ENCODE peak calls at places on chromosome 7, in nine cellular contexts. G is cardiac muscle cell; W is IMR-90; O is CD4-positive, alpha-beta T cell; Q is esophagus squamous epithelium; Y is CD8-positive, alpha-beta memory T cell; R is psoas muscle; I is MG63; L is neural progenitor cell. K is an unnamed sample.

GRCh38 chr7:50502001-50502684 is 52.0 kb upstream of the FIGNL1 start:
- DNase-seq in Y (no peak), O (no peak), R (peak; percentile 88), L (no peak), W (peak; percentile 87), Q (no peak), G (no peak), I (peak; percentile 86), K (no peak)

GRCh38 chr7:43850348-43851116 is 18.8 kb downstream of the MRPS24 start:
- DNase-seq in G (no peak), Q (no peak), O (no peak), W (no peak), R (no peak), I (no peak), L (no peak), Y (no peak), K (no peak)

GRCh38 chr7:117217636-117218035 is 105.2 kb downstream of the WNT2 start:
- DNase-seq in I (no peak), G (no peak), L (no peak), Q (no peak), O (no peak), R (no peak), W (peak; percentile 82), Y (no peak), K (no peak)

GRCh38 chr7:48300301-48300700 is 129.0 kb downstream of the ABCA13 start:
- DNase-seq in L (no peak), R (no peak), W (no peak), Q (no peak), I (no peak), O (no peak), G (no peak), Y (no peak), K (no peak)

GRCh38 chr7:85688712-85689111 is 501.9 kb upstream of the SEMA3D start:
- DNase-seq in W (no peak), Q (no peak), R (no peak), G (no peak), Y (no peak), O (no peak), I (no peak), L (no peak), K (no peak)

GRCh38 chr7:114459574-114459973 is 45.0 kb downstream of the FOXP2 start:
- DNase-seq in L (no peak), Y (no peak), I (no peak), W (no peak), O (no peak), G (no peak), Q (no peak), R (no peak), K (no peak)

GRCh38 chr7:44064791-44065430 is 456 bp downstream of the PGAM2 start:
- DNase-seq in L (peak; percentile 11), W (no peak), R (peak; percentile 33), I (no peak), Q (no peak), G (no peak), O (no peak), Y (no peak), K (no peak)

GRCh38 chr7:95199779-95200558 is 124.4 kb downstream of the PON1 start:
- DNase-seq in R (peak; percentile 19), G (peak; percentile 59), Q (no peak), O (no peak), Y (no peak), W (peak; percentile 33), L (peak; percentile 60), I (no peak), K (no peak)

GRCh38 chr7:78279035-78279434 is 480.5 kb downstream of the PHTF2 start:
- DNase-seq in Y (no peak), L (no peak), I (no peak), W (peak; percentile 91), R (no peak), G (no peak), O (no peak), Q (no peak), K (no peak)

GRCh38 chr7:107913846-107914245 is 22.9 kb downstream of the DLD start:
- DNase-seq in O (no peak), G (no peak), I (no peak), R (no peak), Y (no peak), L (no peak), Q (no peak), W (peak; percentile 61), K (no peak)

GRCh38 chr7:2862831-2863361 is 18.8 kb upstream of the GNA12 start:
- DNase-seq in O (no peak), Q (no peak), R (peak; percentile 23), W (peak; percentile 75), Y (peak; percentile 23), G (no peak), I (peak; percentile 65), L (no peak), K (no peak)

GRCh38 chr7:25946181-25946580 is 205.8 kb upstream of the NFE2L3 start:
- DNase-seq in Y (no peak), L (no peak), G (no peak), Q (no peak), R (no peak), W (no peak), O (no peak), I (no peak), K (no peak)

GRCh38 chr7:157588271-157588589 is 251.4 kb downstream of the DNAJB6 start:
- DNase-seq in W (no peak), Y (no peak), G (no peak), I (no peak), R (no peak), L (no peak), O (no peak), Q (no peak), K (no peak)

GRCh38 chr7:157587051-157587450 is 250.2 kb downstream of the DNAJB6 start:
- DNase-seq in L (no peak), Q (no peak), R (no peak), O (no peak), W (no peak), I (no peak), G (no peak), Y (no peak), K (no peak)

GRCh38 chr7:157590526-157590925 is 253.7 kb downstream of the DNAJB6 start:
- DNase-seq in G (no peak), W (no peak), Q (no peak), I (no peak), L (no peak), R (no peak), O (no peak), Y (no peak), K (no peak)

GRCh38 chr7:157587487-157588270 is 250.9 kb downstream of the DNAJB6 start:
- DNase-seq in Q (no peak), I (no peak), W (no peak), O (no peak), L (no peak), R (no peak), G (no peak), Y (no peak), K (no peak)

GRCh38 chr7:157589680-157590079 is 252.9 kb downstream of the DNAJB6 start:
- DNase-seq in O (no peak), W (no peak), G (no peak), L (no peak), Y (no peak), R (no peak), I (no peak), Q (no peak), K (no peak)
- H3K9me3 ChIP-seq in O (no peaks in the 10 kb centered on the region), W (peaks cover 73% of the 10 kb centered on the region), G (no peaks in the 10 kb centered on the region), L (no peaks in the 10 kb centered on the region), Y (no peaks in the 10 kb centered on the region), R (no peaks in the 10 kb centered on the region), I (no peaks in the 10 kb centered on the region), Q (no peaks in the 10 kb centered on the region), K (no peaks in the 10 kb centered on the region)

GRCh38 chr7:157772486-157773130 is 435.8 kb downstream of the DNAJB6 start:
- DNase-seq in L (no peak), R (no peak), I (no peak), Y (no peak), G (no peak), O (no peak), W (no peak), Q (no peak), K (no peak)
- H3K9me3 ChIP-seq in L (no peaks in the 10 kb centered on the region), R (peaks cover 3% of the 10 kb centered on the region), I (no peaks in the 10 kb centered on the region), Y (no peaks in the 10 kb centered on the region), G (no peaks in the 10 kb centered on the region), O (no peaks in the 10 kb centered on the region), W (peaks cover 66% of the 10 kb centered on the region), Q (no peaks in the 10 kb centered on the region), K (no peaks in the 10 kb centered on the region)

GRCh38 chr7:64997927-64998391 is 7.1 kb upstream of the ZNF117 start:
- DNase-seq in Y (no peak), I (peak; percentile 40), G (peak; percentile 2), R (peak; percentile 16), W (peak; percentile 63), O (no peak), L (no peak), Q (no peak), K (no peak)

GRCh38 chr7:65001291-65001814 is 5.1 kb downstream of the ERV3-1 start:
- DNase-seq in Q (no peak), R (no peak), O (no peak), G (no peak), Y (no peak), I (no peak), W (no peak), L (no peak), K (no peak)

GRCh38 chr7:64997164-64997908 is 6.5 kb upstream of the ZNF117 start:
- DNase-seq in I (no peak), G (no peak), Y (no peak), L (no peak), Q (no peak), W (no peak), O (no peak), R (no peak), K (no peak)

GRCh38 chr7:64998865-64999164 is 7.7 kb downstream of the ERV3-1 start:
- DNase-seq in I (no peak), O (no peak), G (no peak), W (no peak), L (no peak), R (no peak), Q (no peak), Y (no peak), K (no peak)

DNA sequence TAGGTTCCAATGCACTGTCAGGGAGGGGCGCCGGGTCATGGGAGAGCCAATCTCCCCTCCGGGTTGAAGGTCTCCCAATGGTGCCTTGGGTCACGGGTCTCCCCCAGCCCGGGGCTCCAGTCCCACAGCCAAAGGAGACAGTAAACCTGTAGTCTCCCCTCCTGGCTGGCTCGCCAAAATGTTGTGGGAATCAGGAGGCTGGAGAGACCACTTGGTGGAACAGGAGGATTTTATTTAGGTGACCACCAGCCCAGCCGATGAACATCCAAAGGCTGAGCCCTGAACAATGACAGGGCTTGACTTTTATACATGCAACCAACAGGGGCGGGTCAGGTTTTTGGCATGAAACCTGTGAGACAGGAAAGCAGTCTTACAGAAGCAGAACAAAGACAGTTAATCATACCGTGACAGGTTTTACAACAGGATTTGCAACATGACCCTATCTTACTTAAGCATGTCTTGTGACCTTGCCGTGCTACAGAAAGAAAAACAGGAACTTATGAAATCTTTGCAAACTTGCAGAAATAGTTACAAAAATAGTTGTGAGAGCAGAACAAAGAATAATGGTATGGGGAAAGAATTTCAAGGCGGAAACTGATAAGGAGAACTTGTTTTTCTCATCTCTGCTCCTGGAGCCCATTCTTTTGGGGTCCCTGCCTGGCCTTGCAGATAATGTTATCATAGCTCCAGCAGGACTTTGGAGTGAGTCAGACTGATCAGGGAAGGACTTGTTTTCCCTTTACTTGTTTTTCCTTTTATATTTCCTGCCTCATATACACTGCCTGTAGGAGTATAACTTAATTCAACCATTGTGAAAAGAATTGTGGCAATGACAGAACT is 7.1 kb downstream of the ERV3-1 start:
- DNase-seq in W (peak; percentile 53), Q (no peak), I (no peak), G (no peak), Y (no peak), R (peak; percentile 25), L (no peak), O (no peak), K (no peak)
- H3K9me3 ChIP-seq in W (peaks cover 55% of the 10 kb centered on the region), Q (no peaks in the 10 kb centered on the region), I (peaks cover 60% of the 10 kb centered on the region), G (no peaks in the 10 kb centered on the region), Y (peaks cover 37% of the 10 kb centered on the region), R (peaks cover 2% of the 10 kb centered on the region), L (peaks cover 22% of the 10 kb centered on the region), O (peaks cover 67% of the 10 kb centered on the region), K (peaks cover 6% of the 10 kb centered on the region)

GRCh38 chr7:63876707-63877322 is 121.8 kb upstream of the ZNF722 start:
- DNase-seq in W (no peak), R (no peak), G (no peak), Y (no peak), I (no peak), Q (no peak), L (no peak), O (no peak), K (no peak)
- H3K9me3 ChIP-seq in W (peaks cover 18% of the 10 kb centered on the region), R (peaks cover 54% of the 10 kb centered on the region), G (peaks cover 3% of the 10 kb centered on the region), Y (peaks cover 26% of the 10 kb centered on the region), I (no peaks in the 10 kb centered on the region), Q (no peaks in the 10 kb centered on the region), L (peaks cover 76% of the 10 kb centered on the region), O (peaks cover 66% of the 10 kb centered on the region), K (peaks cover 12% of the 10 kb centered on the region)

K was measured in T-helper 17 cell.